ENCODE peak calls at places on chromosome 18, in nine cellular contexts. X is IMR-90, F is heart left ventricle, H is K562, C is spleen, A is right lobe of liver, O is transverse colon, R is testis, Y is body of pancreas. P is an unnamed sample. For H3K27me3 and H3K9me3, the result is how much of the 10 kb centered on the place peaks cover.

GRCh38 chr18:79136742-79137141 is 67.5 kb downstream of the ATP9B start:
- DNase-seq in C (no peak), R (no peak), Y (no peak), O (no peak), H (no peak), F (no peak), X (no peak), A (no peak), P (no peak)

GRCh38 chr18:12009581-12010140 is 28.4 kb downstream of the IMPA2 start:
- DNase-seq in X (no peak), A (peak), H (no peak), C (no peak), Y (peak), R (no peak), O (no peak), F (no peak), P (no peak)

GRCh38 chr18:68262697-68263293 is 452.1 kb downstream of the TMX3 start:
- DNase-seq in C (no peak), R (no peak), O (no peak), F (no peak), A (no peak), H (no peak), X (peak), Y (no peak), P (no peak)

GRCh38 chr18:76932026-76932819 is 109.9 kb downstream of the ZNF236 start:
- DNase-seq in F (no peak), H (no peak), R (peak), Y (peak), A (no peak), X (peak), O (no peak), C (no peak), P (no peak)

GRCh38 chr18:79926715-79927596 is 24.5 kb downstream of the SLC66A2 start:
- DNase-seq in O (peak), Y (peak), A (no peak), C (peak), F (peak), H (no peak), R (peak), X (no peak), P (no peak)

GRCh38 chr18:60662491-60662890 is 289.9 kb upstream of the MC4R start:
- DNase-seq in R (no peak), O (no peak), C (peak), F (no peak), Y (no peak), A (no peak), X (no peak), H (no peak), P (no peak)

GRCh38 chr18:55265916-55266488 is 306.7 kb upstream of the CCDC68 start:
- DNase-seq in C (no peak), F (no peak), R (no peak), Y (no peak), X (peak), A (no peak), O (no peak), H (no peak), P (no peak)

GRCh38 chr18:44681039-44681595 is 429 bp downstream of the SETBP1 start:
- DNase-seq in R (no peak), A (no peak), F (no peak), O (no peak), C (no peak), H (no peak), X (no peak), Y (no peak), P (no peak)

GRCh38 chr18:31429623-31430022 is 17.9 kb upstream of the DSG3 start:
- DNase-seq in Y (no peak), X (no peak), C (no peak), H (no peak), O (peak), F (no peak), R (no peak), A (no peak), P (no peak)

GRCh38 chr18:23136326-23137092 is 1.2 kb downstream of the CABLES1 start:
- DNase-seq in F (peak), X (no peak), O (no peak), R (peak), C (peak), Y (peak), H (no peak), A (peak), P (peak)

GRCh38 chr18:79487198-79488165 is 91.8 kb downstream of the NFATC1 start:
- DNase-seq in R (no peak), F (no peak), C (peak), A (peak), Y (no peak), H (no peak), X (no peak), O (no peak), P (no peak)

GRCh38 chr18:44943201-44943881 is 262.7 kb downstream of the SETBP1 start:
- DNase-seq in R (peak), C (no peak), A (no peak), H (no peak), X (no peak), F (no peak), Y (no peak), O (no peak), P (no peak)

GRCh38 chr18:54880706-54881105 is 52.4 kb downstream of the RAB27B start:
- DNase-seq in H (no peak), R (no peak), C (no peak), A (no peak), F (no peak), X (peak), O (no peak), Y (no peak), P (no peak)

GRCh38 chr18:5972298-5972697 is 77.0 kb upstream of the TMEM200C start:
- DNase-seq in F (no peak), X (no peak), R (no peak), O (no peak), A (no peak), C (no peak), H (no peak), Y (no peak), P (no peak)

GRCh38 chr18:23133860-23134779 is 1.2 kb upstream of the CABLES1 start:
- DNase-seq in C (no peak), Y (peak), R (no peak), H (peak), X (no peak), O (peak), A (peak), F (no peak), P (peak)

GRCh38 chr18:24271381-24272331 is 126.0 kb downstream of the OSBPL1A start:
- DNase-seq in H (no peak), Y (peak), F (peak), X (peak), O (peak), A (peak), C (peak), R (peak), P (peak)

GRCh38 chr18:61606068-61606660 is 272.9 kb downstream of the CDH20 start:
- DNase-seq in Y (peak), O (no peak), R (peak), C (no peak), F (peak), A (no peak), X (peak), H (no peak), P (no peak)

GRCh38 chr18:59902180-59902992 is 2.6 kb downstream of the PMAIP1 start:
- DNase-seq in Y (no peak), F (no peak), C (no peak), R (no peak), O (no peak), A (no peak), X (peak), H (no peak), P (no peak)

GRCh38 chr18:80198391-80198790 is 48.9 kb downstream of the PARD6G start:
- DNase-seq in H (no peak), R (no peak), O (no peak), F (no peak), C (no peak), X (no peak), Y (no peak), A (no peak), P (no peak)

GRCh38 chr18:44051088-44051487 is 629.6 kb upstream of the SETBP1 start:
- DNase-seq in X (no peak), O (no peak), C (no peak), F (no peak), Y (no peak), A (no peak), R (no peak), H (no peak), P (no peak)

GRCh38 chr18:69400253-69400975 is at the start of gene DOK6:
- DNase-seq in A (peak), X (peak), C (peak), O (no peak), H (no peak), F (peak), R (peak), Y (peak), P (no peak)

DNA sequence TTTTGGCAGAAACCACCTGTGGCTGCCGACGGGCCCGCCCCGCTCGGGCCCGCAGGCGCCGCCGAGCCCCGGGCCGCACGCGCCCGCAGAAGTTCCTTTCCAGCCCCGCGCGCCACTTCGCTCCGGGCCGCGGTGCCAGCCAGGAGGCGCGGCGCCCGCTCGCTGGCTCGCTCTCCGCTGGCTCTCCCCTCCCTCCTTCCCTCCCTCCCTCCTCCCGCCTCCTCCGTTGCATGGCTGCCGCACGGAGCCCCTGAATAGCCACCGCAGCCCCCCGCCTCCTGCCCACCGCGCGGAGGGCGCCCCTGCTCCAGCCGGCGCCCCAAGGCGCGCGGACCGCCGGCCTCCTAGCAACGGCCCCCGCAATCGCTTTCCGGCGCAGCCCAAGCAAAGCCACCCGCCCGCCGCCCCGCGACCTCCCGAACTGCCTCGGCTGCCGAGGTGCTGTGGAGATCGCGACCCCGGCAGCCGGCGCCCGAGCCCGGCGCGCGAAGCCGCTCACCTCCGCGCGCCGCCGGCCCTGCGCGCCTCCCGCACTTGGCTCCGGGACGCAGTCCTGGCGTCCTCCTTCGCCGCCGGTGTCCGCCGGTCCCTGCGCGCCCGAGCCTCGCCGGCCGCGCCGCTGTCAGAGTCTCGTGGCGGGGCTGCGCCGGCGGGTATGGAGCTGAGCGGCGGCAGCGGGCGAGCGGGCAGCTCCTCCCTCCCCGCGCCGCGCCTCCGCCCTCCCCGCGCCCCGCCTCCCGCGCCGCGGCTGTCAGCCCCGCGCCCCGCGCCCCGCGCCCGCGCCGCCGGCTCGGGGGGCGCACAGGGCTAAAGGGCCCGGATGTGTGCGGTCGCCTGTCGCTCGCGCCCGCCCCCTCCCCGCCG is at the start of gene ZBTB7C:
- DNase-seq in F (peak), Y (peak), X (no peak), O (peak), C (peak), R (peak), H (peak), A (peak), P (no peak)
- H3K27me3 ChIP-seq in F (under half), Y (under half), X (under half), O (half or more), C (under half), R (under half), H (under half), A (under half), P (under half)

GRCh38 chr18:63155910-63156773 is 163.4 kb downstream of the BCL2 start:
- DNase-seq in R (no peak), X (no peak), A (no peak), C (no peak), Y (no peak), F (no peak), H (no peak), O (no peak), P (no peak)
- TF ChIP-seq POLR2A in R (no peak), X (no peak), A (no peak), C (no peak), Y (no peak), F (no peak), H (no peak), O (no peak), P (no peak)

GRCh38 chr18:9998330-9998729 is 84.5 kb downstream of the VAPA start:
- DNase-seq in Y (no peak), X (no peak), H (no peak), R (no peak), C (no peak), A (no peak), F (no peak), O (no peak), P (no peak)
- H3K9me3 ChIP-seq in Y (under half), X (under half), H (under half), R (under half), C (under half), A (under half), F (under half), O (under half), P (under half)

DNA sequence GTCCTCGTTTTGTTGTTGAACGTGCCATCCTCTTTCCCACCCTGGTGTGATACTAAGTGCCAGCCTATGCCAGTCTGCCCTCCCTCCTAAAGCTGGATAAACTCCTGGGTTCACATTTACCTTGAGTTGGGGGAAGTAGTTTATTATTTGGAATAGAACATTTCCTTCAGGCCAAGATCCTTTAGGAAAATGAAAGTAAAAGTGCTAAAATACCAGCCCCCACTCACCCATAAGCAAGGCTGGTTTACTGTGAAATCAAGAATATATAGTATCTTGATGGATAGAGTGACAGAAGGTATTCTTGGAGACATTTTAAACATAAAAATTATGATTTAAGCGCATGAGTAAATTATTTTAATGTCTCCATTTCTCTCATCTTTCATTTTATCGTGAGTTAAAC is 27.1 kb downstream of the ZNF532 start:
- DNase-seq in Y (no peak), O (no peak), X (no peak), C (no peak), R (no peak), A (no peak), H (no peak), F (no peak), P (no peak)
- H3K27me3 ChIP-seq in Y (under half), O (under half), X (under half), C (under half), R (under half), A (under half), H (under half), F (under half), P (under half)

GRCh38 chr18:3261393-3262233 is at the start of gene MYL12B:
- DNase-seq in F (peak), O (peak), R (peak), H (peak), A (peak), C (peak), X (peak), Y (peak), P (peak)
- TF ChIP-seq POLR2A in F (peak), O (peak), R (no peak), H (peak), A (peak), C (peak), X (peak), Y (peak), P (peak)

GRCh38 chr18:52277785-52278184 is 62.2 kb upstream of the DCC start:
- DNase-seq in C (no peak), R (no peak), X (no peak), O (no peak), F (no peak), Y (no peak), A (no peak), H (no peak), P (no peak)
- H3K9me3 ChIP-seq in C (under half), R (under half), X (under half), O (under half), F (under half), Y (under half), A (under half), H (under half), P (under half)

GRCh38 chr18:74453011-74453571 is 4.0 kb downstream of the DIPK1C start:
- DNase-seq in R (peak), A (no peak), O (no peak), H (no peak), C (no peak), F (peak), X (no peak), Y (no peak), P (no peak)
- H3K27me3 ChIP-seq in R (under half), A (under half), O (under half), H (under half), C (under half), F (under half), X (under half), Y (under half), P (under half)

DNA sequence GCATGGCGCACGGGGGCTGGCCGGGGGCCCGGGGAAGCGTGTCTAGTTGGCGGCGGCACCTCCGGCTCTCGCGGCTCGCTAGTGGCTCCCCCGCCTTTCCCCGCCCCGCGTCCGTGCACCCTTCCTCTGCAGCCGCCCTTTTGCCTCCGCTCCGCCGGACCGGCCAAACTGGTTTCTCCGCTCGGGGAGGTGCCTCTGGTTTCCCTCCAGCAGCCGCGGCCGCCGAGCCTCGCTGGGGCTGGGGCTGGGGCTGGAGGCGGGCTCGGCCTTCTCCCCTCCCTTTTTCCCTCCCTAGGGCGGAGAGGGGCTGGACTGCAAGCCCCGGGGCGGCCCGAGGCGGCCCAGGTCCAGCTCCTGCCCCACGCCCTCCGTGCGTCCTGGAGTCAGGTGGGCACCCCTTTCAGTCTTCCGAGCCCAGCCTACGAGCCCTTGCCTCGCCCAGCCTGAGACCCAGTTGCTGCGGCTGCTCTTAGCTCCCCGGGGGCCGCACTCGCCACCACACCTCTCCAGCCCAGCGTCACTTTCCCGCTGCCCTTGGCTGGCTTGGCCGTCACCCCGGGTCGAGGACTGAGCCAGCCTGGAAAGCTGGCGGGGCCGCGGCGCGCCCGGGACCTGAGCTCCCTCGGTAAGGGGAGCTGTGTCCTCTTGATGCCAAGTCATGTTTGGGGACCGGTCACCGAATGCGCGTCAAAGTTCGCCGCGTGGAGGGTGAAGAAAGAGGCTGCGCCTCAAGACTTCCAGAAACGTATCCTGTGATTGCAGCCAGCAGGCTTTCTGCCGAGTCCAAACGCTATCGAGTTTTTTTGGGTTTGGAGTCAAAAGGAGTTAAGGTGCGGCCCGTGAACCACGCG is at the start of gene ATP8B1:
- DNase-seq in A (peak), H (peak), O (peak), R (peak), Y (peak), F (peak), X (peak), C (peak), P (peak)
- TF ChIP-seq POLR2A in A (peak), H (no peak), O (peak), R (no peak), Y (peak), F (peak), X (peak), C (no peak), P (peak)